ENCODE peak calls at places on chromosome 11, in six cellular contexts. One of them, this sample, is unnamed.

GRCh38 chr11:78030429-78031325 is 7.6 kb upstream of the KCTD14 start:
- DNase-seq in NCI-H774: peak; percentile 81
- DNase-seq in HS-5: no peak
- DNase-seq in LoVo: peak; percentile 48
- DNase-seq in activated effector memory CD4-positive, alpha-beta T cell treated with Interleukin-2 at 50 U/mL for 16 hours: no peak
- DNase-seq in tibial nerve: no peak
- DNase-seq in this sample: no peak

GRCh38 chr11:74676596-74676995 is 54.6 kb downstream of the CHRDL2 start:
- DNase-seq in NCI-H774: no peak
- DNase-seq in LoVo: no peak
- DNase-seq in tibial nerve: no peak
- DNase-seq in activated effector memory CD4-positive, alpha-beta T cell treated with Interleukin-2 at 50 U/mL for 16 hours: no peak
- DNase-seq in HS-5: no peak
- DNase-seq in this sample: no peak

GRCh38 chr11:69293819-69294505 is at the start of gene MYEOV:
- DNase-seq in activated effector memory CD4-positive, alpha-beta T cell treated with Interleukin-2 at 50 U/mL for 16 hours: no peak
- DNase-seq in LoVo: peak; percentile 92
- DNase-seq in HS-5: no peak
- DNase-seq in NCI-H774: no peak
- DNase-seq in tibial nerve: no peak
- DNase-seq in this sample: peak; percentile 17

GRCh38 chr11:69477111-69477510 is 4.4 kb upstream of the LINC01488 start:
- DNase-seq in tibial nerve: no peak
- DNase-seq in activated effector memory CD4-positive, alpha-beta T cell treated with Interleukin-2 at 50 U/mL for 16 hours: no peak
- DNase-seq in NCI-H774: no peak
- DNase-seq in HS-5: no peak
- DNase-seq in LoVo: no peak
- DNase-seq in this sample: no peak

GRCh38 chr11:64787526-64788320 is 9.4 kb upstream of the SF1 start:
- DNase-seq in LoVo: peak; percentile 18
- DNase-seq in tibial nerve: no peak
- DNase-seq in activated effector memory CD4-positive, alpha-beta T cell treated with Interleukin-2 at 50 U/mL for 16 hours: peak; percentile 40
- DNase-seq in HS-5: no peak
- DNase-seq in NCI-H774: no peak
- DNase-seq in this sample: peak; percentile 35

GRCh38 chr11:102478660-102479245 is 26.2 kb upstream of the TMEM123 start:
- DNase-seq in HS-5: no peak
- DNase-seq in tibial nerve: no peak
- DNase-seq in LoVo: no peak
- DNase-seq in NCI-H774: no peak
- DNase-seq in activated effector memory CD4-positive, alpha-beta T cell treated with Interleukin-2 at 50 U/mL for 16 hours: no peak
- DNase-seq in this sample: no peak

GRCh38 chr11:120558754-120559431 is 47.3 kb downstream of the GRIK4 start:
- DNase-seq in tibial nerve: no peak
- DNase-seq in LoVo: no peak
- DNase-seq in HS-5: no peak
- DNase-seq in activated effector memory CD4-positive, alpha-beta T cell treated with Interleukin-2 at 50 U/mL for 16 hours: no peak
- DNase-seq in NCI-H774: no peak
- DNase-seq in this sample: no peak

GRCh38 chr11:18106688-18107087 is 806 bp upstream of the SAAL1 start:
- DNase-seq in NCI-H774: no peak
- DNase-seq in LoVo: no peak
- DNase-seq in tibial nerve: no peak
- DNase-seq in activated effector memory CD4-positive, alpha-beta T cell treated with Interleukin-2 at 50 U/mL for 16 hours: no peak
- DNase-seq in HS-5: no peak
- DNase-seq in this sample: no peak

GRCh38 chr11:122984186-122985011 is 2.8 kb upstream of the BSX start:
- DNase-seq in activated effector memory CD4-positive, alpha-beta T cell treated with Interleukin-2 at 50 U/mL for 16 hours: no peak
- DNase-seq in NCI-H774: peak; percentile 45
- DNase-seq in HS-5: no peak
- DNase-seq in tibial nerve: no peak
- DNase-seq in LoVo: no peak
- DNase-seq in this sample: no peak

GRCh38 chr11:99934008-99934407 is 753.1 kb upstream of the ARHGAP42 start:
- DNase-seq in HS-5: peak; percentile 68
- DNase-seq in NCI-H774: no peak
- DNase-seq in LoVo: no peak
- DNase-seq in activated effector memory CD4-positive, alpha-beta T cell treated with Interleukin-2 at 50 U/mL for 16 hours: no peak
- DNase-seq in tibial nerve: no peak
- DNase-seq in this sample: no peak

GRCh38 chr11:19025799-19026406 is 34.6 kb downstream of the MRGPRX2 start:
- DNase-seq in LoVo: no peak
- DNase-seq in activated effector memory CD4-positive, alpha-beta T cell treated with Interleukin-2 at 50 U/mL for 16 hours: no peak
- DNase-seq in NCI-H774: no peak
- DNase-seq in HS-5: no peak
- DNase-seq in tibial nerve: no peak
- DNase-seq in this sample: no peak

GRCh38 chr11:18408558-18409242 is 3.4 kb upstream of the LDHC start:
- DNase-seq in activated effector memory CD4-positive, alpha-beta T cell treated with Interleukin-2 at 50 U/mL for 16 hours: no peak
- DNase-seq in tibial nerve: no peak
- DNase-seq in LoVo: no peak
- DNase-seq in NCI-H774: no peak
- DNase-seq in HS-5: no peak
- DNase-seq in this sample: no peak

GRCh38 chr11:124194696-124195418 is 11.7 kb downstream of the OR10D3 start:
- DNase-seq in activated effector memory CD4-positive, alpha-beta T cell treated with Interleukin-2 at 50 U/mL for 16 hours: no peak
- DNase-seq in LoVo: peak; percentile 42
- DNase-seq in HS-5: peak; percentile 2
- DNase-seq in NCI-H774: peak; percentile 21
- DNase-seq in tibial nerve: no peak
- DNase-seq in this sample: no peak

GRCh38 chr11:61949169-61950034 is 749 bp upstream of the BEST1 start:
- DNase-seq in tibial nerve: peak; percentile 76
- DNase-seq in LoVo: peak; percentile 83
- DNase-seq in NCI-H774: peak; percentile 53
- DNase-seq in activated effector memory CD4-positive, alpha-beta T cell treated with Interleukin-2 at 50 U/mL for 16 hours: no peak
- DNase-seq in HS-5: no peak
- DNase-seq in this sample: no peak

GRCh38 chr11:106495046-106495445 is 417.6 kb downstream of the AASDHPPT start:
- DNase-seq in NCI-H774: no peak
- DNase-seq in LoVo: no peak
- DNase-seq in tibial nerve: no peak
- DNase-seq in activated effector memory CD4-positive, alpha-beta T cell treated with Interleukin-2 at 50 U/mL for 16 hours: no peak
- DNase-seq in HS-5: peak; percentile 18
- DNase-seq in this sample: no peak

GRCh38 chr11:79060081-79060480 is 380.7 kb downstream of the TENM4 start:
- DNase-seq in HS-5: no peak
- DNase-seq in activated effector memory CD4-positive, alpha-beta T cell treated with Interleukin-2 at 50 U/mL for 16 hours: no peak
- DNase-seq in NCI-H774: no peak
- DNase-seq in LoVo: no peak
- DNase-seq in tibial nerve: no peak
- DNase-seq in this sample: no peak

GRCh38 chr11:35083181-35084061 is 55.5 kb upstream of the CD44 start:
- DNase-seq in tibial nerve: peak; percentile 19
- DNase-seq in LoVo: peak; percentile 65
- DNase-seq in HS-5: peak; percentile 99
- DNase-seq in NCI-H774: no peak
- DNase-seq in activated effector memory CD4-positive, alpha-beta T cell treated with Interleukin-2 at 50 U/mL for 16 hours: peak; percentile 52
- DNase-seq in this sample: peak; percentile 42

GRCh38 chr11:68461284-68461861 is 821 bp downstream of the PPP6R3 start:
- DNase-seq in tibial nerve: no peak
- DNase-seq in LoVo: peak; percentile 11
- DNase-seq in HS-5: no peak
- DNase-seq in NCI-H774: no peak
- DNase-seq in activated effector memory CD4-positive, alpha-beta T cell treated with Interleukin-2 at 50 U/mL for 16 hours: no peak
- DNase-seq in this sample: no peak

GRCh38 chr11:86484164-86484794 is 109.6 kb downstream of the CCDC81 start:
- DNase-seq in activated effector memory CD4-positive, alpha-beta T cell treated with Interleukin-2 at 50 U/mL for 16 hours: no peak
- DNase-seq in LoVo: peak; percentile 62
- DNase-seq in tibial nerve: no peak
- DNase-seq in NCI-H774: no peak
- DNase-seq in HS-5: peak; percentile 95
- DNase-seq in this sample: no peak

GRCh38 chr11:2587132-2587930 is 112.5 kb downstream of the KCNQ1OT1 start:
- DNase-seq in LoVo: no peak
- DNase-seq in NCI-H774: no peak
- DNase-seq in tibial nerve: no peak
- DNase-seq in activated effector memory CD4-positive, alpha-beta T cell treated with Interleukin-2 at 50 U/mL for 16 hours: no peak
- DNase-seq in HS-5: no peak
- DNase-seq in this sample: no peak

GRCh38 chr11:91773090-91773489 is 451.5 kb upstream of the FAT3 start:
- DNase-seq in tibial nerve: no peak
- DNase-seq in NCI-H774: no peak
- DNase-seq in activated effector memory CD4-positive, alpha-beta T cell treated with Interleukin-2 at 50 U/mL for 16 hours: no peak
- DNase-seq in HS-5: no peak
- DNase-seq in LoVo: no peak
- DNase-seq in this sample: no peak

GRCh38 chr11:23704183-23704582 is 792.7 kb upstream of the LUZP2 start:
- DNase-seq in tibial nerve: no peak
- DNase-seq in LoVo: no peak
- DNase-seq in activated effector memory CD4-positive, alpha-beta T cell treated with Interleukin-2 at 50 U/mL for 16 hours: no peak
- DNase-seq in HS-5: no peak
- DNase-seq in NCI-H774: no peak
- DNase-seq in this sample: no peak

GRCh38 chr11:134724106-134724778 is 312.2 kb upstream of the B3GAT1 start:
- DNase-seq in tibial nerve: no peak
- DNase-seq in HS-5: no peak
- DNase-seq in activated effector memory CD4-positive, alpha-beta T cell treated with Interleukin-2 at 50 U/mL for 16 hours: no peak
- DNase-seq in LoVo: no peak
- DNase-seq in NCI-H774: no peak
- DNase-seq in this sample: no peak

GRCh38 chr11:27965559-27965958 is 142.4 kb downstream of the KIF18A start:
- DNase-seq in activated effector memory CD4-positive, alpha-beta T cell treated with Interleukin-2 at 50 U/mL for 16 hours: no peak
- DNase-seq in HS-5: no peak
- DNase-seq in tibial nerve: no peak
- DNase-seq in LoVo: no peak
- DNase-seq in NCI-H774: no peak
- DNase-seq in this sample: no peak

GRCh38 chr11:62400760-62401159 is 18.1 kb upstream of the SCGB1A1 start:
- DNase-seq in HS-5: no peak
- DNase-seq in LoVo: no peak
- DNase-seq in tibial nerve: peak; percentile 85
- DNase-seq in NCI-H774: no peak
- DNase-seq in activated effector memory CD4-positive, alpha-beta T cell treated with Interleukin-2 at 50 U/mL for 16 hours: no peak
- DNase-seq in this sample: no peak

GRCh38 chr11:134559617-134559992 is 147.6 kb upstream of the B3GAT1 start:
- DNase-seq in LoVo: no peak
- DNase-seq in activated effector memory CD4-positive, alpha-beta T cell treated with Interleukin-2 at 50 U/mL for 16 hours: no peak
- DNase-seq in HS-5: no peak
- DNase-seq in tibial nerve: no peak
- DNase-seq in NCI-H774: no peak
- DNase-seq in this sample: no peak

GRCh38 chr11:68528630-68529029 is 68.1 kb downstream of the PPP6R3 start:
- DNase-seq in HS-5: no peak
- DNase-seq in tibial nerve: no peak
- DNase-seq in LoVo: no peak
- DNase-seq in activated effector memory CD4-positive, alpha-beta T cell treated with Interleukin-2 at 50 U/mL for 16 hours: no peak
- DNase-seq in NCI-H774: no peak
- DNase-seq in this sample: no peak

GRCh38 chr11:62854825-62855570 is 15.6 kb upstream of the WDR74 start:
- DNase-seq in LoVo: no peak
- DNase-seq in activated effector memory CD4-positive, alpha-beta T cell treated with Interleukin-2 at 50 U/mL for 16 hours: no peak
- DNase-seq in HS-5: no peak
- DNase-seq in tibial nerve: no peak
- DNase-seq in NCI-H774: no peak
- DNase-seq in this sample: no peak

GRCh38 chr11:104663190-104664140 is 234.8 kb downstream of the CASP12 start:
- DNase-seq in LoVo: no peak
- DNase-seq in tibial nerve: no peak
- DNase-seq in HS-5: peak; percentile 10
- DNase-seq in NCI-H774: no peak
- DNase-seq in activated effector memory CD4-positive, alpha-beta T cell treated with Interleukin-2 at 50 U/mL for 16 hours: no peak
- DNase-seq in this sample: no peak

GRCh38 chr11:86577663-86578636 is 94.5 kb downstream of the ME3 start:
- DNase-seq in activated effector memory CD4-positive, alpha-beta T cell treated with Interleukin-2 at 50 U/mL for 16 hours: no peak
- DNase-seq in LoVo: peak; percentile 86
- DNase-seq in tibial nerve: peak; percentile 44
- DNase-seq in HS-5: peak; percentile 28
- DNase-seq in NCI-H774: no peak
- DNase-seq in this sample: no peak

GRCh38 chr11:45161252-45162063 is 15.0 kb downstream of the PRDM11 start:
- DNase-seq in activated effector memory CD4-positive, alpha-beta T cell treated with Interleukin-2 at 50 U/mL for 16 hours: no peak
- DNase-seq in NCI-H774: no peak
- DNase-seq in HS-5: no peak
- DNase-seq in tibial nerve: no peak
- DNase-seq in LoVo: no peak
- DNase-seq in this sample: no peak

This sample was measured in effector CD8-positive, alpha-beta T cell.